ENCODE peak calls at places on chromosomes 13 and 19, in nine cellular contexts. X, B, H, G, O, K, T, F and R are unnamed samples.

GRCh38 chr13:98975822-98976261 is 2.0 kb downstream of the DOCK9 start:
- DNase-seq in T (no peak), K (no peak), B (no peak), G (no peak), X (peak; percentile 85), O (no peak), H (peak; percentile 32), F (no peak), R (peak; percentile 43)

GRCh38 chr13:30308548-30308947 is 1.2 kb upstream of the KATNAL1 start:
- DNase-seq in F (no peak), K (no peak), X (no peak), H (peak; percentile 50), B (no peak), O (no peak), T (no peak), G (no peak), R (peak; percentile 28)

GRCh38 chr19:30371960-30372824 is at the start of gene ZNF536:
- DNase-seq in O (no peak), T (no peak), G (no peak), B (no peak), H (no peak), F (no peak), K (no peak), X (no peak), R (no peak)

GRCh38 chr19:32351807-32352630 is 6.6 kb downstream of the ZNF507 start:
- DNase-seq in F (no peak), K (no peak), G (no peak), H (no peak), T (no peak), X (no peak), B (no peak), O (no peak), R (peak; percentile 54)

GRCh38 chr13:46593403-46593802 is 40.4 kb downstream of the LRCH1 start:
- DNase-seq in T (no peak), O (no peak), X (no peak), F (no peak), K (no peak), H (no peak), G (no peak), B (no peak), R (no peak)

GRCh38 chr19:39052846-39053245 is 20.5 kb upstream of the FBXO27 start:
- DNase-seq in T (no peak), K (no peak), H (no peak), O (no peak), B (no peak), F (no peak), X (no peak), G (no peak), R (no peak)

GRCh38 chr19:17209126-17210036 is 5.8 kb upstream of the USE1 start:
- DNase-seq in H (peak; percentile 45), G (no peak), B (no peak), X (peak; percentile 100), F (no peak), T (no peak), K (peak; percentile 75), O (peak; percentile 95), R (peak; percentile 23)

GRCh38 chr13:66159526-66159925 is 1070.6 kb downstream of the PCDH9 start:
- DNase-seq in T (no peak), F (no peak), O (no peak), B (no peak), K (no peak), G (no peak), X (no peak), H (no peak), R (no peak)

GRCh38 chr19:14320253-14320652 is 61.0 kb upstream of the ADGRE5 start:
- DNase-seq in G (no peak), X (no peak), T (no peak), B (no peak), F (no peak), O (no peak), H (no peak), K (no peak), R (no peak)

GRCh38 chr19:14315433-14315832 is 65.8 kb upstream of the ADGRE5 start:
- DNase-seq in T (no peak), F (no peak), B (no peak), H (no peak), K (no peak), X (no peak), O (peak; percentile 62), G (no peak), R (no peak)

GRCh38 chr19:14317157-14317556 is 64.1 kb upstream of the ADGRE5 start:
- DNase-seq in K (no peak), H (no peak), O (no peak), X (no peak), G (no peak), F (no peak), B (no peak), T (no peak), R (no peak)

GRCh38 chr19:14322889-14323463 is 58.3 kb upstream of the ADGRE5 start:
- DNase-seq in G (no peak), H (no peak), F (no peak), K (no peak), B (no peak), T (no peak), X (no peak), O (no peak), R (no peak)

DNA sequence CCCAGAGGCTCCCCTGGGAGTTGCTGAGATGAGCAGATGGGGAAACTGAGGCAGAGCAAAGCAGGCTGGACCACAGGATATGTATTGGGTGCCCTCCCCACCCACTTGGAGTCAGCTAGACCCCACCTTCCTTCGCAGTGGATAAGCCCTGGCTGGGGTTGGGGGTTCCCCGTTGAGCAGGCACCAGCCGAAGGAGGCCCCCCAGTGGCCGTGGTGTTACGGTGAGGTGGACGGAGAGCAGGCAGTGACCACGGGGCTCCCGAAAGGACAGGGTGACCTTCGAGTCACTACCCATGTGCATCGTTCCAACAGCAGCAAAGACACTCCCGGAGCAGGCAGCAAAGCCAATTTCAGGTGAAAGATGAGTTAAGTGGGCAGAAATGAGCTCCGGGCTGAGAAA is 62.4 kb upstream of the ADGRE5 start:
- DNase-seq in H (peak; percentile 60), X (peak; percentile 81), B (no peak), G (no peak), T (no peak), F (no peak), O (peak; percentile 64), K (no peak), R (no peak)
- TF ChIP-seq CTCF in H (peak; percentile 51), X (peak; percentile 72), B (no peak), G (no peak), T (peak; percentile 23), F (no peak), O (peak; percentile 37), K (peak; percentile 43), R (peak; percentile 19)

GRCh38 chr13:20939662-20940061 is 37.1 kb upstream of the XPO4 start:
- DNase-seq in H (no peak), O (no peak), K (no peak), F (no peak), X (peak; percentile 65), B (no peak), G (no peak), T (peak; percentile 24), R (no peak)

GRCh38 chr13:20943519-20944012 is 41.0 kb upstream of the XPO4 start:
- DNase-seq in G (peak; percentile 91), O (peak; percentile 72), K (peak; percentile 76), F (peak; percentile 86), X (peak; percentile 93), B (peak; percentile 91), H (peak; percentile 81), T (peak; percentile 84), R (peak; percentile 98)

GRCh38 chr13:20945952-20946383 is 43.4 kb upstream of the XPO4 start:
- DNase-seq in G (no peak), F (no peak), B (peak; percentile 40), H (peak; percentile 39), K (no peak), T (peak; percentile 18), O (peak; percentile 30), X (peak; percentile 67), R (no peak)

GRCh38 chr13:20940083-20940482 is 37.5 kb upstream of the XPO4 start:
- DNase-seq in K (no peak), T (no peak), X (no peak), B (no peak), F (no peak), H (no peak), G (no peak), O (no peak), R (peak; percentile 66)

DNA sequence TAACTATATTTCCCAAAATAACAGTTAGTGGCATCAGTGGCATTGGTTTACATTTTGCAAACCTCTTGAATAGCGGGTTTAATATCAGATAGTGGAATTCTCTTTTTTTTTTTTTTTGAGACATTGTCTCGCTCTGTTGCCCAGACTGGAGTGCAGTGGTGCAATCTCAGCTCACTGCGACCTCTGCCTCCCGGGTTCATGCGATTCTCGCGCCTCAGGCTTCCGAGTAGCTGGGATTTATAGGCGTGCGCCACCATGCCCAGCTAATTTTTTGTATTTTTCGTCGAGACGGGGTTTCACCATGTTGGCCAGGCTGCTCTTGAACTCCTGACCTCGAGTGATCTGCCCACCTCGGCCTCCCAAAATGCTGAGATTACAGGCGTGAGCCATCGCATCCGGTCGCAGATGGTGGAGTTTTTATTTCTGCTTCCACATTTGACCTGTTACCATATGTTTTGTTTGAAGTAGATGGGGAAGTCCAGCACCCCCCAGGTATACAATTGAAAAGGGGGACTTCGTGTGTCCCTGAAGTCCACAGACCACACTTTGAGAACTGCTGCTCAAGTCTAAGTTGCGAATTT is 40.5 kb upstream of the XPO4 start:
- DNase-seq in K (no peak), X (no peak), F (no peak), H (no peak), B (no peak), T (no peak), O (no peak), G (no peak), R (no peak)
- H3K4me3 ChIP-seq in K (no peak overlapping the region), X (no peak overlapping the region), F (no peak overlapping the region), H (no peak overlapping the region), B (no peak overlapping the region), T (no peak overlapping the region), O (no peak overlapping the region), G (peak overlapping the region; percentile 4), R (peak overlapping the region; percentile 24)

GRCh38 chr19:40607311-40607871 is 6.2 kb downstream of the LTBP4 start:
- DNase-seq in T (no peak), H (no peak), F (no peak), G (no peak), O (no peak), B (no peak), K (no peak), X (peak; percentile 60), R (no peak)

GRCh38 chr19:40604647-40605200 is 3.6 kb downstream of the LTBP4 start:
- DNase-seq in O (no peak), F (no peak), G (no peak), B (no peak), H (no peak), T (no peak), K (no peak), X (peak; percentile 70), R (no peak)

GRCh38 chr19:40603071-40603718 is 2.0 kb downstream of the LTBP4 start:
- DNase-seq in X (no peak), K (no peak), O (no peak), T (no peak), H (peak; percentile 79), B (no peak), F (no peak), G (no peak), R (peak; percentile 36)

GRCh38 chr19:40603719-40604646 is 2.8 kb downstream of the LTBP4 start:
- DNase-seq in X (peak; percentile 100), O (peak; percentile 93), H (peak; percentile 98), F (peak; percentile 98), T (peak; percentile 98), B (peak; percentile 98), K (peak; percentile 99), G (peak; percentile 99), R (peak; percentile 91)

DNA sequence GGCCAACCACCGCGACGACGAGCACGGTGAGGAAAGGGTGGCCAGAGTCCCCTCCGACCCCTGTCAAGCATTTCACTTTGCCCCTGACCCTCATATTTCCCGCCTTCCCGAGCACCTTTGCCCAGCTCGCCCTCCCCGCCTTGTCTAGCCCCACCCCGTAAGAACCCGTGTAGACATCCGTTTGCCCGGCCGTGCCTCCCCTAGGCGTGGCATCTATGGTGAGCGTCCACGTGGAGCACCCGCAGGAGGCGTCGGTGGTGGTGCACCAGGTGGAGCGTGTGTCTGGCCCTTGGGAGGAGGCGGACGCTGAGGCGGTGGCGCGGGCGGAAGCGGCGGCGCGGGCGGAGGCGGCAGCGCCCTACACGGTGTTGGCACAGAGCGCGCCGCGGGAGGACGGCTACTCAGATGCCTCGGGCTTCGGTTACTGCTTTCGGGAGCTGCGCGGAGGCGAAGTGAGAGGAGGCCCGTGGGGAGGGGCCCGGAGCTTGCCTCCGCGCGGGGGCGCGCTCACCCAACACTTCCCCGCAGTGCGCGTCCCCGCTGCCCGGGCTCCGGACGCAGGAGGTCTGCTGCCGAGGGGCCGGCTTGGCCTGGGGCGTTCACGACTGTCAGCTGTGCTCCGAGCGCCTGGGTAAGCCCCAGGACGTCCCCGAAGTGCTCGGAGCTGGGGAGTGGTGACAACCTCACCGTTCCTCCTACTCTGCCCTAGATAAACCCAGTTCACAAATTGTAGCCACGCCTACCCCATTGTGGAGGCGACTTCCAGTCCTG is 4.2 kb downstream of the LTBP4 start:
- DNase-seq in X (peak; percentile 87), T (peak; percentile 72), G (peak; percentile 90), F (peak; percentile 61), O (peak; percentile 78), K (peak; percentile 78), H (peak; percentile 72), B (peak; percentile 78), R (peak; percentile 46)
- TF ChIP-seq CTCF in X (peak; percentile 21), T (peak; percentile 34), G (no peak), F (no peak), O (peak; percentile 35), K (no peak), H (peak; percentile 17), B (no peak), R (peak; percentile 1)

GRCh38 chr19:52095172-52096014 is at the start of gene ZNF841:
- DNase-seq in O (peak; percentile 94), F (peak; percentile 89), B (peak; percentile 94), X (peak; percentile 99), T (peak; percentile 97), H (peak; percentile 91), G (peak; percentile 97), K (no peak), R (peak; percentile 95)
- H3K4me3 ChIP-seq in O (peak within 1 kb of the TSS; percentile 84), F (peak within 1 kb of the TSS; percentile 72), B (peak within 1 kb of the TSS; percentile 88), X (peak within 1 kb of the TSS; percentile 98), T (peak within 1 kb of the TSS; percentile 79), H (peak within 1 kb of the TSS; percentile 60), G (peak within 1 kb of the TSS; percentile 94), K (no peak within 1 kb of the TSS), R (peak within 1 kb of the TSS; percentile 98)